ENCODE peak calls at places on chromosomes 2 and 18, in four cellular contexts. G is IMR-90, K is H1, V is K562. W is an unnamed sample.
A peak's percentile ranks its signal among the peaks of the same experiment; 100 is the strongest.

GRCh38 chr2:8094571-8094970 is 587.3 kb upstream of the ID2 start:
- DNase-seq in G (no peak), K (no peak), V (no peak), W (no peak)

GRCh38 chr18:57211412-57211750 is 64.5 kb downstream of the BOD1L2 start:
- DNase-seq in G (no peak), K (no peak), V (no peak), W (no peak)

GRCh38 chr2:55163258-55163657 is 68.8 kb downstream of the CLHC1 start:
- DNase-seq in G (peak; percentile 71), K (no peak), V (no peak), W (no peak)

GRCh38 chr2:2663401-2664036 is 332.4 kb upstream of the MYT1L start:
- DNase-seq in G (peak; percentile 24), K (no peak), V (no peak), W (no peak)

GRCh38 chr2:157991932-157992331 is 109.7 kb upstream of the UPP2 start:
- DNase-seq in G (no peak), K (no peak), V (no peak), W (no peak)

GRCh38 chr2:60899892-60900249 is 18.5 kb downstream of the REL start:
- DNase-seq in G (no peak), K (no peak), V (no peak), W (no peak)

GRCh38 chr2:37189452-37190153 is 1.1 kb upstream of the SULT6B1 start:
- DNase-seq in G (peak; percentile 90), K (no peak), V (peak; percentile 42), W (no peak)

GRCh38 chr18:67508146-67508545 is 8.4 kb downstream of the DSEL start:
- DNase-seq in G (no peak), K (no peak), V (no peak), W (no peak)

GRCh38 chr18:27447530-27447929 is 262.4 kb upstream of the CHST9 start:
- DNase-seq in G (no peak), K (no peak), V (no peak), W (no peak)

GRCh38 chr2:174691203-174691779 is 73.0 kb downstream of the CHRNA1 start:
- DNase-seq in G (no peak), K (no peak), V (no peak), W (no peak)

GRCh38 chr2:6864938-6865345 is 765 bp downstream of the CMPK2 start:
- DNase-seq in G (no peak), K (peak; percentile 69), V (no peak), W (no peak)

GRCh38 chr2:71460595-71461303 is 7.4 kb downstream of the DYSF start:
- DNase-seq in G (no peak), K (peak; percentile 67), V (peak; percentile 12), W (no peak)

GRCh38 chr2:104944495-104944894 is 90.6 kb downstream of the POU3F3 start:
- DNase-seq in G (no peak), K (peak; percentile 61), V (peak; percentile 20), W (no peak)

GRCh38 chr2:38260469-38260868 is 116.6 kb downstream of the ATL2 start:
- DNase-seq in G (no peak), K (no peak), V (peak; percentile 23), W (peak; percentile 71)

GRCh38 chr2:121015971-121016485 is 269.0 kb downstream of the TFCP2L1 start:
- DNase-seq in G (no peak), K (peak; percentile 26), V (no peak), W (no peak)

DNA sequence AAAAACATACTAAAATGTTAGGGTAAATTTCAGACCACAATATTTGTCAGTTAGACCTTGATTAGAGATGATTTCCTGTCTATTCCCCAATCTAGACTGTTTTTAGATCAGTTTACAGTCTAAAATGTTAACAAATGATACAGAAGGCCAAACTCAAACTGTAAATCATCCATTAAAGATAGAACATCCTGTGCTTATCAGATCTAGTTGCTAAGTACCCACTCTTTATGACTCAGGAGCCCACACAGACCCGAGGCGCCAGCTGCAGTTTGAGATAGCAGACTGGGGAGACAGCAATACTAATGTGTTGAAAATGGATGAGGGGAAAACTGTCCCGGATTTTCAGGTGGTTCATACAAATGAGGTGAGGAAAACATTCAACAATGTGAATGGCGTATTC is 113.3 kb downstream of the SCG2 start:
- DNase-seq in G (peak; percentile 70), K (no peak), V (peak; percentile 29), W (no peak)
- TF ChIP-seq CHD1 in G (no peak), K (no peak), V (no peak), W (no peak)

GRCh38 chr2:68251855-68252406 is 401 bp downstream of the PPP3R1 start:
- DNase-seq in G (no peak), K (peak; percentile 57), V (peak; percentile 51), W (no peak)
- TF ChIP-seq CHD1 in G (no peak), K (no peak), V (no peak), W (no peak)

DNA sequence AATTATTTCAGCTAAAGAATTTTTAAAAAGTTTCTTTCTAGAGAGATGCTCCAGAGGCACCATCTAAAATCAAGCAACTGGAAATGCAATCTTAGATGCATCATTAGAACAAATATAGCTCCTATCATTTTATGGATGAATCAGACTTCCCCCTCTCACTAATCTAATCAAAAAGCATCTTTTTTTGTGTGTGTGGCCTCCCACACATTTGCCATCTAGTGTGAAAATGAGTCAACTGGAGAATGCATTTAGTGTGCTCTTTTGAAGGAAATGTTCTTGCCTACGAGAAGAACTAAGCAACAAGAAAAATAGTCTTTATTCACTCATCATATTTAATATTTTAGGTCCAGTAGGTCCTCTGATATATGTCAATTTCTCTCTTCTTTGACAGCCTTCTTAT is 39.5 kb upstream of the FIGN start:
- DNase-seq in G (no peak), K (no peak), V (no peak), W (no peak)
- TF ChIP-seq CHD1 in G (no peak), K (no peak), V (no peak), W (no peak)

DNA sequence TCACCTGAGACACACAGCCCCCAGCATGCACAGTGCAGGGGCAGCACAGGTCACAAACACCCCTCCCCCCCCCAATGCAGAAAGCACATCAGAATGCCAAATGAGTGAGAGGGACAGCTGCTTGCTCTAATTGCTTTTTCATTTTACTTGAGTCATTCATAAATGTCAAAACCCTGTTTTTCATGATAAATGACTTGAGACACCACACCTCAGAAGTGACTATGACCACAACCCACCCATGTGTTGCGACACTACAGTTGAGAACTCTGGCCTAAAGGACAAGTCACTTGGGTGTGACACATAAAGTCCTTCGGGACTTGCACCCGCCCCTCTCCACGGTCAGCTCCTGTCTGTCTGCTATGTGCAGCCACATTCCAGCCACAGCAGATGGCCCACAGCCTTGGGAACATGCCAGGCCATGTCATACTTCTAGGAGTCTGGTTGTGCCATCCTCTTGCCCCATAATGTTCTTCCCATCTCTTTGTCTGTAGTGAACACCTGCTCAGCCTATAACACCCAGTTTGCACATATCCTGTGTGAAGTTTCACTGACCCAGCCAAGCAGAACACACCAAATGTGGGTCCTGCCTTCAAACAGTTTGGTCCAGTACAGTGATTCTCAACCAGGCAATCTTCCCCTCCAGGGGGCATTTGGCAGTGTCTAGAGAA is 30.2 kb upstream of the RIOK3 start:
- DNase-seq in G (peak; percentile 16), K (peak; percentile 28), V (peak; percentile 92), W (peak; percentile 92)
- TF ChIP-seq CHD1 in G (no peak), K (no peak), V (no peak), W (no peak)

DNA sequence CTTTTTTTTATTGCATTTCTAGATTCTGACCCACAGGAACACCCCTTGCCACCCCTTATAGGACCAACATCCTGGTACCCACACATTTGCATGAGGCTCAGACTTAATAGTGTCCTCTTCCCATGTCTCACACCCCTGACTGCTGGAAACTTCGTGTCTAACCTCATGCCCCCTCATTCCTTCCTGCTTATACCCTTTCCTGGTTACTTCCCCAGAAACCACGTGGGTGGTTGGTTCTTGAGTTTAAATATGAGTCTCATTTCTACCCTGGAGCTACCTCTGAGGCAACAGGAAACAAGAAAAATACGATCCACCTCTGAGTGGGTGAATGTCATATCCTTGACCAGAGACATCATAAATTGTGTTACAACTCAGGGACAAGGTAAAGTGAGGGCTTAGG is 1.6 kb downstream of the TNP1 start:
- DNase-seq in G (peak; percentile 58), K (no peak), V (no peak), W (no peak)
- TF ChIP-seq CHD1 in G (no peak), K (no peak), V (no peak), W (no peak)